ENCODE peak calls at places on chromosomes 16 and 17, in five cellular contexts. R, U, G, L and Z are unnamed samples.

GRCh38 chr17:74045608-74046007 is 157.9 kb upstream of the RPL38 start:
- DNase-seq in R (peak), U (peak), G (no peak), L (no peak), Z (no peak)

GRCh38 chr17:82961366-82962162 is 117.8 kb upstream of the METRNL start:
- DNase-seq in R (no peak), U (no peak), G (no peak), L (no peak), Z (peak)

GRCh38 chr17:67212231-67212630 is 32.8 kb downstream of the HELZ start:
- DNase-seq in R (no peak), U (no peak), G (no peak), L (no peak), Z (no peak)

GRCh38 chr17:50206604-50207293 is 5.3 kb upstream of the COL1A1 start:
- DNase-seq in R (no peak), U (no peak), G (no peak), L (no peak), Z (peak)

GRCh38 chr17:73290399-73291259 is 21.2 kb downstream of the CDC42EP4 start:
- DNase-seq in R (no peak), U (no peak), G (peak), L (no peak), Z (no peak)

GRCh38 chr17:16997514-16998429 is 25.9 kb upstream of the TNFRSF13B start:
- DNase-seq in R (peak), U (no peak), G (no peak), L (no peak), Z (peak)

GRCh38 chr17:63496663-63497400 is 20.0 kb downstream of the ACE start:
- DNase-seq in R (no peak), U (no peak), G (no peak), L (no peak), Z (no peak)

GRCh38 chr16:61792194-61792904 is 243.9 kb downstream of the CDH8 start:
- DNase-seq in R (peak), U (peak), G (no peak), L (no peak), Z (no peak)

GRCh38 chr16:56547949-56548567 is 16.8 kb upstream of the MT4 start:
- DNase-seq in R (no peak), U (no peak), G (no peak), L (no peak), Z (no peak)

GRCh38 chr17:2302740-2303277 is 776 bp downstream of the SMG6 start:
- DNase-seq in R (no peak), U (no peak), G (no peak), L (no peak), Z (no peak)

GRCh38 chr16:51343411-51343810 is 192.3 kb upstream of the SALL1 start:
- DNase-seq in R (no peak), U (no peak), G (no peak), L (no peak), Z (no peak)

GRCh38 chr17:17929655-17930380 is 42.4 kb downstream of the TOM1L2 start:
- DNase-seq in R (no peak), U (no peak), G (no peak), L (no peak), Z (no peak)

DNA sequence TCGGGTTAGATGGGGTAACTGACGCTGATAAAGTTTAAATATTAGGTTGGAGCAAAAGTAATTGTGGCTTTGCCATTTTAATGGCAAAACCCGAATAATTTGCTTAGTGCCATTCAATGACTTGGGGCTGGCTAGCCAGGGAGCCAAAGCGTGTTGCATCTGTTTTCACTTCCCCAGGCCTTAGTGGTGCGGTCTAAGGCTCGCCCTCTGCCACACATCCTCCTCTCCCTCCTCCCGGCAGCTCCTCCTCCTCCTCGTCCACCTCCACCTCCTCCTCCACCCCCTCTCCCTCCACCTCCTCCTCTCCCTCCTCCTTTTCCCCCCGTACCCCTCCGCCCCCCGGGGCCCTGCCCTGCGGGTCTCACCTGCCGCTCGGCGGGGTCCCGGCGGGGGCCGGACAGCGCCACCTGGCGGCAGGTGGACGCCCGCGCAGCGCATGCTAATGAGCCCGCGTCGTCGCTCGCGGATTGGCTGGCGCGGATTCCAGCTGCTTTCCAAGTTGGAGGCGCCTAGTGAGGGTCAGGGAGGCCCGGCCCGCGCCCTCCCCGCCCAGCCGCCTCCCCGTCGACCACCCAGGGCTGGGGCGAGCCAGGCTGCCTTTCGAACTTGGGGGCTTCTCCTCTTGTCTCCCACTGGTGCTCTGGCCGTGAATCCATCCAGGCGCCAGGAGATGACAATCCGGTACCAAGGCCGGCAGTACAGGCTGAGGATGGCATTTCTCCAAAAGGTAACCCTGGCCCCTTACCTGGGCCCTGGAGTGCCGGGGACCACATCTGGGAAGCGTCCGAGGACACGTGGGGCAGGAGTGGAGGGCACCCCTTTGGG is 36.6 kb upstream of the RGS9 start:
- DNase-seq in R (peak), U (peak), G (peak), L (peak), Z (peak)
- H3K27ac ChIP-seq in R (peak), U (peak), G (peak), L (peak), Z (peak)

GRCh38 chr17:1108810-1109605 is 70.8 kb downstream of the ABR start:
- DNase-seq in R (peak), U (peak), G (peak), L (peak), Z (peak)

GRCh38 chr17:1109606-1110523 is 69.9 kb downstream of the ABR start:
- DNase-seq in R (peak), U (no peak), G (no peak), L (no peak), Z (no peak)

GRCh38 chr17:1108560-1108809 is 71.3 kb downstream of the ABR start:
- DNase-seq in R (no peak), U (no peak), G (no peak), L (no peak), Z (no peak)

GRCh38 chr17:1107777-1108559 is 71.8 kb downstream of the ABR start:
- DNase-seq in R (no peak), U (no peak), G (no peak), L (no peak), Z (no peak)

DNA sequence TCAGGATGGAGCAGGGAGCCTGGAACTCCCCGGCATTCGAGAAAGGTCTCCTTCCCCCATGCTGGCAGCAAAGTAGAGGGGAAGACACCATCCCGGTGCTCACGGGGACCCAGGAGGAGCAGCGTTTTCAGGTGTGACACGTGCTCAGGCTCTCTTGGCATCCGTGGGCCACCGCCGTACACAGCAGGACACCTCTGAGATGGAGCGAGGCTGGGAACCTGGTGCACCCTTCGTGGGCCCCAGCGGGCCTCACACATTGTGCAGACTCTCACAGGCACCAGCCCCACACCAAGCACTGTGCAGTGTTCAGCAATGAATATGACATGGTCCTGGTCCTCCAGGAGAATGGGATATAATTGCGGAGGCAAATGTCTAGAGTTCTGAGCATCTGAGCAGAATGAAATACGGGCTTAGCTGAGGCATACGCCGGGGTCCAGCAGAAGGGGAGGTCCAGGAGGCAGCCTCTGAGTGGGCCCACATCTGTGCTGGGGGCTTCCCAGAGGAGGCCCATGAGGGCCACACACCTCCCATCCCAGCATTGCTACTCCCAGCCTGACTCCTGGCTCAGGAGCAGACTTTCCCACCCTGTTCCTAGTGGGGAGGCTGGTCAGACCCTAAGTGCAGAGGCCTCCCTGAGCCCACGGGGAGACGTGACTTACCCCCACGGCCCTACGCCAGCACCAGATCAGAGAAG is 72.6 kb downstream of the ABR start:
- DNase-seq in R (no peak), U (no peak), G (no peak), L (no peak), Z (no peak)
- H3K27ac ChIP-seq in R (peak), U (peak), G (peak), L (no peak), Z (peak)

GRCh38 chr16:1183235-1183907 is 30.5 kb downstream of the CACNA1H start:
- DNase-seq in R (peak), U (peak), G (peak), L (peak), Z (peak)

GRCh38 chr16:1184156-1184868 is 31.4 kb downstream of the CACNA1H start:
- DNase-seq in R (peak), U (no peak), G (no peak), L (no peak), Z (peak)

GRCh38 chr16:1178295-1178910 is 25.5 kb downstream of the CACNA1H start:
- DNase-seq in R (no peak), U (no peak), G (no peak), L (no peak), Z (no peak)

GRCh38 chr16:1181715-1182671 is 29.1 kb downstream of the CACNA1H start:
- DNase-seq in R (peak), U (peak), G (peak), L (no peak), Z (peak)

DNA sequence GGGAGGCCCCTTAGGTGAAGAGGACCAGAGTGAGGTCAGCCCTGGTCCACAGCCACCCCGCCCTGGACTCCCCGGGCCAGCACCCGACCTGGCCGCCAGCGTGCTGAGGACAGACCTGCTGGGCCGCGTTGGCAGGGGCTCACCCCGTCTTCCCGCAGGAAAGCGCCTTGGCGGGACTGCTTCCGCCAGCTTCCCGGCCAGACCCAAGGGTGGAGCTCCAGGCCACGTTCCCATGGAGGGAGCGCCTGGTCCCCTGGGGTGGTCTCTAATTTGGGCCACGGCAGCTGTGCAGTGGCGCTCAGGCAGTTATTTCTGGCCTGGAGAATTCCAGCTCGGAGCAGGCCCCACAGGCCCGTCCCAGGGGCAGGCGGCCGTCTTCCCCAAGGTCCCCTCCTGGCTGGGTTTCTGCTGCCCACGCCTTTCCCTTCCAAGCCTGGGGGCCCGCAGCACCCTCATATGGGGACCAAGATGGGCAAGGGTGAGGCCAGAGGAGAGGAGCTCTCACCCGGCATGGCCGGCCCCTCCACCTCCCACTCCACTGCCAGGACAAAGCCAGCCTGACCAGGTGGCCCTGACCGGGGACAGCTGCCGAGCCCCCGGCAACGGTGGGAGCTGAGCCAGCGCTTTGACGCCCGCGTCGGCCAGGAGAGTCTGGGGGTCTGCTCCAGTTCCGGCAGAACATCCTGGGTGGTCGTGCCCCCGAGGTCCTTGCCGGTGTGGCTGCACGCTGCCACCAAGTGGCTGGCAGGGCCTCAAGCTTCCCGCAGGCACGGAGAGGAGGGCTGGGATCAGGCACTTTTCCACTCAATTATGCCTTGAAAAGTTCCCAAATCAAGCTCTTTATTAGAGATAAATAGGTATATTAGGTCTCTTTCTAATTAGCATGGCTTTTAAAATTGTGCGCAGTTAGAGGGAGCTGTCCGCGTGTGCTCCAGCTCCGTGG is 28.1 kb downstream of the CACNA1H start:
- DNase-seq in R (no peak), U (no peak), G (no peak), L (no peak), Z (no peak)
- H3K27ac ChIP-seq in R (peak), U (no peak), G (peak), L (peak), Z (peak)

DNA sequence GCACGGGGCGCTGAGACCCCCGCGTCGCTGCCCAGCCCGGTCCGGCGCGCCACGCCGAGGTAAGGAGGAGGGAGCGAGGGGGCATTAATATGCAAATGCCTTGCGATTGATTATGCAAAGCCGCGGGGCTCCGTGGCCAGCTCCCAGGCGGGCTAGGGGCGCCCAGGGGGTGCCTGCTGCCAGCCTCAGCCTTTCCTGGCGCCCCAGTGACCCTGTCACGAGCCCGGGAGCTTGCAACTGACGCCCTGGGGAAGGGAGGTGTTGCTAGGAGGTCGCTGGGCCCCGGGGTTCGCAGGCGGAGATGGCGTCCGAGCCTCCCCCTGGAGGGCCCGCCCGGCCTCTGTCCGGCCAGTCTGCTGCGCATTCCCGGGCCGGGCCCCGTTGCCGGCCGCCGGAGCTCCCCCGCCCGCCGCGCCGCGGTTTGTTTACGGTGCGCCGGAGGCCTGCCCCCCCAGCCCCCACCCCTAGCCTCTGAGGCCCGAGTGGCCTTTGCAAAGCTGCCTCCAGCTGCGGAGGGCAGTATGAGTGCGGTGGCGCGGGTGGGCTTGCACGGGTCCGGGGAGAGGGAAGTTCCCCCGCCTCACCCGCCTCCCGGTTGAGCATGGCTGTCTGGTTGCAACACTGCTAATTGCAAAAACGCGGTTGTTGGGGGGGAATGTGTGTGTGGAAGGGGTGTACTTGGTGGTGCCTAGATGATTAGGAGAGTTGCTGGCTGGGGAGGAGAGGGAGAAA is 435 bp downstream of the THRA start:
- DNase-seq in R (no peak), U (no peak), G (peak), L (peak), Z (peak)
- H3K27ac ChIP-seq in R (peak), U (peak), G (peak), L (peak), Z (peak)

GRCh38 chr17:77495575-77495974 is 354.8 kb downstream of the SEC14L1 start:
- DNase-seq in R (no peak), U (no peak), G (no peak), L (no peak), Z (peak)
- H3K27ac ChIP-seq in R (no peak), U (peak), G (no peak), L (no peak), Z (peak)

DNA sequence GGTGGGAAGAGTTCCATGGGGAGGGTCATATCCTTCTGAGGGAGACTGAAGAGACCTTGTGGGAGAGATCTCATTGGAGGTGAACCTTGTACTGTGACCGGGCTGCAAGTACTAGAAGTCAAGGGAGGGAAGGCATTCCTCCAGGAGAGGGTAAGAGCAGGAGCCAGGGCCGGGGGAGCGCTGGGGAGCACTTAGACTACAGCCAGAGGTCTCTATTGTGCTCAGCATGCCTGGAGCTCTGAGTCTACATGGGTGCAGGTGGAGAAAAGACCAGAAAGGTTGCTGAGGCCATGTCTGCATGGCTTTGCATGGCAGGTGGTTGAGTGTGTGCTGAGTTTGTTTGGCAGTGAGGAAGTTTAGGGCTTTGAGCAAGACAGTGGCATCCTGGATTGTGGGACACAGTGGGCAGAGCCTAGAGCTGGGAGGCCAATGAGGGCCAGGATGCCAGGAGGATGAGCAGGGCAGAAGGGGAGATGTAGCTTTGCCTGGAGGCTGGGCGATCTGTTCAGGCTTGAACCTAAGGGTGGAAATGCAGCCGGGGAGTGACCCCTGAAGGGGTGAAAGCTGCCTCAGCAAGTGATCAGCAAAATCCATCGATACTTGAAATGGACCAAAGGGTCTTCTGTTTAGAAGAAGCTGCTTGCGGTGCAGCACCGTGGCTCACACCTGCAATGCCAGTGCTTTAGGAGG is 317.4 kb upstream of the TNRC6C start:
- DNase-seq in R (no peak), U (no peak), G (no peak), L (no peak), Z (no peak)
- H3K27ac ChIP-seq in R (no peak), U (no peak), G (no peak), L (no peak), Z (no peak)